ENCODE peak calls at places on chromosomes 3 and 15, in eight cellular contexts. Y is activated T-cell treated with anti-CD3 and anti-CD28 coated beads for 24 hours; F is OCI-LY7; D is effector memory CD8-positive, alpha-beta T cell; A is nephron progenitor cell; M is occipital lobe; U is NCI-H1930; C is left ventricle myocardium inferior. I is an unnamed sample.

GRCh38 chr3:112345681-112346080 is 12.7 kb downstream of the CD200 start:
- DNase-seq in Y (no peak), F (no peak), D (no peak), A (no peak), M (no peak), U (no peak), C (no peak), I (no peak)

GRCh38 chr3:4036046-4036445 is 236.8 kb downstream of the LRRN1 start:
- DNase-seq in Y (no peak), F (no peak), D (no peak), A (no peak), M (no peak), U (no peak), C (no peak), I (no peak)

GRCh38 chr15:91821458-91821857 is 32.0 kb upstream of the SLCO3A1 start:
- DNase-seq in Y (no peak), F (no peak), D (no peak), A (no peak), M (no peak), U (no peak), C (no peak), I (no peak)

GRCh38 chr15:67840747-67841634 is 1.1 kb upstream of the RNU6-1 start:
- DNase-seq in Y (no peak), F (peak; percentile 54), D (no peak), A (no peak), M (peak; percentile 21), U (no peak), C (no peak), I (peak; percentile 32)

GRCh38 chr3:107574650-107575049 is 51.9 kb downstream of the BBX start:
- DNase-seq in Y (no peak), F (peak; percentile 36), D (no peak), A (no peak), M (no peak), U (no peak), C (no peak), I (no peak)

GRCh38 chr15:47750030-47750739 is 32.9 kb downstream of the SEMA6D start:
- DNase-seq in Y (no peak), F (no peak), D (no peak), A (no peak), M (no peak), U (no peak), C (no peak), I (no peak)

GRCh38 chr15:62403164-62403809 is 238.2 kb upstream of the C2CD4B start:
- DNase-seq in Y (no peak), F (no peak), D (no peak), A (no peak), M (no peak), U (no peak), C (no peak), I (no peak)

GRCh38 chr3:43691120-43692002 is 623 bp downstream of the ABHD5 start:
- DNase-seq in Y (peak; percentile 7), F (peak; percentile 57), D (no peak), A (peak; percentile 69), M (peak; percentile 34), U (no peak), C (peak; percentile 70), I (peak; percentile 34)

GRCh38 chr3:14333215-14333614 is 69.2 kb upstream of the SLC6A6 start:
- DNase-seq in Y (no peak), F (no peak), D (no peak), A (no peak), M (no peak), U (no peak), C (no peak), I (no peak)

GRCh38 chr3:23341147-23341838 is 138.2 kb downstream of the UBE2E2 start:
- DNase-seq in Y (no peak), F (peak; percentile 69), D (no peak), A (no peak), M (no peak), U (no peak), C (no peak), I (no peak)

GRCh38 chr3:30602946-30603345 is 3.5 kb upstream of the TGFBR2 start:
- DNase-seq in Y (no peak), F (peak; percentile 77), D (no peak), A (no peak), M (no peak), U (no peak), C (no peak), I (no peak)

GRCh38 chr3:127373701-127374625 is 86.1 kb upstream of the PRR20G start:
- DNase-seq in Y (no peak), F (peak; percentile 18), D (no peak), A (peak; percentile 49), M (no peak), U (no peak), C (peak; percentile 1), I (no peak)

GRCh38 chr3:99468918-99469317 is 169.5 kb upstream of the COL8A1 start:
- DNase-seq in Y (no peak), F (no peak), D (no peak), A (no peak), M (no peak), U (no peak), C (no peak), I (no peak)

GRCh38 chr3:197325773-197326172 is 27.4 kb upstream of the DLG1 start:
- DNase-seq in Y (no peak), F (no peak), D (no peak), A (no peak), M (no peak), U (no peak), C (no peak), I (no peak)

GRCh38 chr3:100198579-100199269 is 62.1 kb upstream of the TBC1D23 start:
- DNase-seq in Y (no peak), F (no peak), D (no peak), A (no peak), M (no peak), U (no peak), C (no peak), I (no peak)

GRCh38 chr15:66105286-66105984 is 148.1 kb downstream of the MEGF11 start:
- DNase-seq in Y (no peak), F (no peak), D (no peak), A (no peak), M (no peak), U (no peak), C (no peak), I (no peak)

GRCh38 chr3:49671291-49672288 is 2.6 kb upstream of the APEH start:
- DNase-seq in Y (peak; percentile 69), F (peak; percentile 78), D (peak; percentile 66), A (peak; percentile 80), M (no peak), U (no peak), C (peak; percentile 52), I (no peak)

GRCh38 chr3:24195504-24196230 is 250.6 kb downstream of the NR1D2 start:
- DNase-seq in Y (no peak), F (no peak), D (no peak), A (no peak), M (no peak), U (no peak), C (no peak), I (no peak)

GRCh38 chr3:12336099-12336498 is 47.2 kb downstream of the PPARG start:
- DNase-seq in Y (no peak), F (no peak), D (peak; percentile 2), A (no peak), M (no peak), U (no peak), C (no peak), I (no peak)

GRCh38 chr15:36605626-36606263 is 26.3 kb downstream of the CDIN1 start:
- DNase-seq in Y (no peak), F (no peak), D (no peak), A (no peak), M (no peak), U (no peak), C (no peak), I (no peak)

GRCh38 chr3:77467702-77468407 is 428.0 kb downstream of the ROBO2 start:
- DNase-seq in Y (no peak), F (no peak), D (no peak), A (no peak), M (peak; percentile 33), U (no peak), C (peak; percentile 21), I (no peak)

GRCh38 chr3:144265527-144266100 is 294.0 kb downstream of the DIPK2A start:
- DNase-seq in Y (no peak), F (no peak), D (no peak), A (no peak), M (no peak), U (no peak), C (no peak), I (no peak)

GRCh38 chr3:170095771-170096170 is 58.0 kb downstream of the GPR160 start:
- DNase-seq in Y (no peak), F (no peak), D (no peak), A (no peak), M (no peak), U (no peak), C (no peak), I (no peak)

GRCh38 chr3:100002599-100003350 is 111.5 kb downstream of the FILIP1L start:
- DNase-seq in Y (no peak), F (no peak), D (no peak), A (no peak), M (no peak), U (no peak), C (no peak), I (no peak)

GRCh38 chr15:90031231-90031791 is 30.2 kb downstream of the ZNF710 start:
- DNase-seq in Y (no peak), F (peak; percentile 57), D (no peak), A (no peak), M (no peak), U (no peak), C (no peak), I (no peak)

GRCh38 chr3:126551066-126551838 is 7.5 kb downstream of the C3orf22 start:
- DNase-seq in Y (no peak), F (no peak), D (no peak), A (no peak), M (no peak), U (no peak), C (no peak), I (no peak)

GRCh38 chr3:185335799-185336198 is 27.1 kb upstream of the MAP3K13 start:
- DNase-seq in Y (no peak), F (no peak), D (no peak), A (no peak), M (no peak), U (no peak), C (no peak), I (no peak)

GRCh38 chr15:70436428-70436827 is 326.9 kb downstream of the UACA start:
- DNase-seq in Y (no peak), F (no peak), D (no peak), A (no peak), M (no peak), U (no peak), C (no peak), I (no peak)